ENCODE peak calls at places on chromosomes 12 and 14, in four cellular contexts. N, K, W and V are unnamed samples.

GRCh38 chr12:52372216-52373154 is 5.2 kb upstream of the KRT85 start:
- DNase-seq in K (peak; percentile 77), W (peak; percentile 31), N (peak; percentile 85), V (peak; percentile 77)

GRCh38 chr14:65495196-65495595 is 82.7 kb downstream of the FUT8 start:
- DNase-seq in W (no peak), N (no peak), K (no peak), V (no peak)

GRCh38 chr12:45192041-45192695 is 23.7 kb upstream of the ANO6 start:
- DNase-seq in K (no peak), W (no peak), N (no peak), V (peak; percentile 19)

GRCh38 chr14:83478741-83479140 is 1945.1 kb upstream of the SEL1L start:
- DNase-seq in W (no peak), K (no peak), N (no peak), V (no peak)

GRCh38 chr14:100442473-100443260 is 119.5 kb downstream of the SLC25A47 start:
- DNase-seq in W (no peak), N (no peak), K (no peak), V (no peak)

GRCh38 chr12:107441906-107442305 is 243.7 kb upstream of the PWP1 start:
- DNase-seq in N (no peak), K (no peak), W (no peak), V (no peak)

GRCh38 chr12:116880817-116881324 is 370 bp downstream of the HRK start:
- DNase-seq in K (peak; percentile 38), N (peak; percentile 44), W (no peak), V (peak; percentile 61)

GRCh38 chr12:41724216-41724615 is 420.5 kb downstream of the GXYLT1 start:
- DNase-seq in N (no peak), K (no peak), W (no peak), V (peak; percentile 11)

GRCh38 chr12:121579981-121580868 is 598 bp downstream of the KDM2B start:
- DNase-seq in K (peak; percentile 86), W (peak; percentile 63), N (peak; percentile 69), V (peak; percentile 57)

GRCh38 chr14:90808759-90809529 is 7.3 kb downstream of the TTC7B start:
- DNase-seq in N (no peak), W (no peak), K (no peak), V (no peak)

GRCh38 chr12:112134731-112135130 is 9.4 kb downstream of the TRAFD1 start:
- DNase-seq in W (no peak), K (no peak), N (no peak), V (no peak)

GRCh38 chr12:92987362-92987761 is 58.3 kb upstream of the EEA1 start:
- DNase-seq in K (peak; percentile 41), W (no peak), N (peak; percentile 14), V (peak; percentile 39)

GRCh38 chr14:74531011-74531410 is 37.4 kb downstream of the ISCA2 start:
- DNase-seq in N (no peak), K (no peak), W (no peak), V (no peak)

DNA sequence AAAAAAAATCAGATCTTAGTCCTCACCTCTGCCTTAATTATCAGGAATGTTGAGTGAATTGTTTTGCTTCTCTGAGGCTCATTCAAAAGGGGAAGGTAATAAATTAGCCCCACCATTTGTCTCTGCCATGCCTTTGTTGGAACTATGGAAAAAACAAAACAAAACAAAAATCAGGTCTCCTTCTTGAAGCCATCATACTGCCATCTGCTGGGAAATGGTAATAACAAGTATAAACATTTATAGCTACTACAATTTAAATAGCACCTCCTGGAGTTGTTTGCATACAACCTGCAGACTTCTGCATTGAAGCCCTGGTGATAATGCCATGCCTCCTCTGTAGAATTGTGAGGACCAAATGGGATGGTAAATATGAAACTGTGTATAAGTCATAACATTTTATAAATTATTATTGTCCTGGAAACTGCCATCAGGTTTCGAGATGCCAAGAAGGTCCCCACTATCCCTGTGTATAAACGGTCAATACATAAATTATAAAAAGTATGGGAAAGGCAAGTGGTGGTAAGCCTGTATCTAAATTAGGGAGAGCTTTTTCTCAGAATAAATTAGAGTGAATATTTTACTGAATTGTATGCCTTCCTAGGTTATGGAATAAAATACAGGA is 87.2 kb upstream of the FGD4 start:
- DNase-seq in K (no peak), N (peak; percentile 10), W (no peak), V (peak; percentile 16)
- TF ChIP-seq CTCF in K (peak; percentile 33), N (peak; percentile 63), W (peak; percentile 35), V (peak; percentile 52)

GRCh38 chr12:114684098-114684869 is at the start of gene TBX3:
- DNase-seq in W (no peak), N (peak; percentile 77), K (peak; percentile 93), V (peak; percentile 88)
- TF ChIP-seq CTCF in W (no peak), N (peak; percentile 38), K (peak; percentile 36), V (peak; percentile 54)

DNA sequence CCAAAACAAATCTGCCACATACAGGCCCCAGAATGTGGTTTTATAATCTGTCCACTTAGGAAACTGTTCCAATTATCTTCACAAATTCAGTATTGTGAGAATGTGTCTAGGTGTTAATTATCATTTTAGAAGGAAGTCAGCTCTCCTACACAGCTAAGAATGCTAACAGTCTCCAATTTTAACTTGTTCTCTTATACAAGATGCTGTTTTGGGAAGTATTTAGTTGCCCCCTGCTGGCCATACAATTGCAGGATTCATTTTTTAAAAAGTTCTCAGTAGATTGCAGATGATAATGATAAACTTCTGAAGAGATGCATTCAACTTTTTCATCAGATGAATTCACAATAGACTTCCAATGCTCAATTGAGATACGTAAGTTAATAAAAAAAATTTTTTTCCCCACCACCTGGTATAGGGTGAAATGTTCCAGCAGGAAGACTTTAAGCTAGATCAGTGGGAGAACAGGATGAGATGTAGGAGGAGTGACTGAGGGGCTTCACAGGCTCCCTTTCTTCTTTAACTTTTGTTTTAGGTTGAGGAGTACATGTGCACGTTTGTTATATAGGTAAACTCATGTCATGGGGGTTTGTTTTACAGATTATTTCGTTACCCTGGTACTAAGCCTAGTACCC is 27.3 kb upstream of the OSBPL8 start:
- DNase-seq in N (peak; percentile 16), W (no peak), K (peak; percentile 32), V (peak; percentile 41)
- TF ChIP-seq CTCF in N (peak; percentile 81), W (peak; percentile 93), K (peak; percentile 64), V (peak; percentile 40)

GRCh38 chr14:45204241-45204640 is 48.8 kb downstream of the MIS18BP1 start:
- DNase-seq in N (no peak), K (no peak), W (no peak), V (no peak)

GRCh38 chr14:45199246-45199645 is 53.8 kb downstream of the MIS18BP1 start:
- DNase-seq in K (no peak), W (no peak), N (no peak), V (no peak)

GRCh38 chr14:45198551-45198950 is 54.5 kb downstream of the MIS18BP1 start:
- DNase-seq in K (no peak), W (no peak), N (no peak), V (no peak)

GRCh38 chr14:45201908-45202307 is 51.1 kb downstream of the MIS18BP1 start:
- DNase-seq in N (peak; percentile 12), K (no peak), W (no peak), V (no peak)
- TF ChIP-seq CTCF in N (no peak), K (peak; percentile 13), W (no peak), V (no peak)

GRCh38 chr12:115866909-115867525 is 410.5 kb downstream of the MED13L start:
- DNase-seq in N (no peak), K (peak; percentile 36), W (no peak), V (peak; percentile 42)
- TF ChIP-seq CTCF in N (no peak), K (no peak), W (no peak), V (no peak)

GRCh38 chr14:51954657-51955056 is 34.7 kb upstream of the RTRAF start:
- DNase-seq in K (no peak), N (no peak), W (no peak), V (no peak)
- TF ChIP-seq CTCF in K (no peak), N (no peak), W (no peak), V (no peak)

GRCh38 chr12:50224026-50224692 is 57.0 kb upstream of the CERS5 start:
- DNase-seq in K (no peak), W (no peak), N (no peak), V (peak; percentile 62)

GRCh38 chr12:50220357-50221061 is 53.3 kb upstream of the CERS5 start:
- DNase-seq in N (no peak), K (no peak), W (no peak), V (no peak)

GRCh38 chr12:50221228-50222008 is 54.2 kb upstream of the CERS5 start:
- DNase-seq in W (no peak), N (no peak), K (no peak), V (no peak)

GRCh38 chr12:50219544-50219943 is 52.4 kb upstream of the CERS5 start:
- DNase-seq in N (no peak), W (no peak), K (no peak), V (no peak)

DNA sequence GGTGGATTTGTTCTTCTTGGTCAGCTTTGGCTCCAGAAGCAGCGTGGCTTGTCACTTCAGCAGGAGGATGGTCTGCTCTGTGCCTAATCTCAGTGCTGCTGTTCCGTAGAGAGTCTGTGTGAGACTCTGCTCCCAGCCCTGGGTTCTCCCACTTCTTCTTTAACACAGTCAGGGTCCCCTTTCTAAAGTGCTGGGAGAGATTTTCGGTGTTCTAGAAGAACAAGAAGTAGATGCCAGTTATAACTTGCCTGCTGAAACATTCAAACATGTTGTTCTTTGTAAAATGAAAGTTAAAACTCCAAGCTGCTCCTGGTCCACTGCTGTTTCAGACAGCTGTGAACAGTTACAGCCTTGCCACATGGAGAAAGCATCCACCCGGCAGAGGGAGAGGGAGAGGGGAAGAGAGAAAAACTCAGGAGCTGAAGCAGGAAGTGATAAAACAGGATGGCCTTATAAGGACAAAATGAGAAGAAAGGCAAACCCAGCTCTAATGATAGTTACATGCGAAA is 55.2 kb upstream of the CERS5 start:
- DNase-seq in W (no peak), K (peak; percentile 57), N (peak; percentile 35), V (no peak)
- TF ChIP-seq CTCF in W (no peak), K (no peak), N (no peak), V (no peak)

DNA sequence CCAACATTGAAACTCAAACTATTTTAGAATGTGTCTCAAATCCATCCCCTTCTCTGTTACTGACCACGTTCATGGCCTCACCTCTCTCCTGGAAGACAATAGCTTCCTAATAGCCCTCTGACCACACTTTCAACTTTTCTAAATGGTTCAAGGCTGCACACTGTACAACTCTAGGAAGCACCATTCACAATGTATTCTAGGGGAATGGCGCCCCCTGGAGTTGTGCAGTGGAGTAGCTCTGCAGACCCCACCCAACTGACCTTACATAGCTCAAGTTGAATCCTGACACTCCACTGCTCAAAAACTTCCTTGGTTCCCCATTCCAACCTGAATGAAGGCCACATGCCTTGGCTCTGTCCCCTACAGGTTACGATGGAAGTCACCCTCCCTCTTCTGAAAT is 77.6 kb downstream of the GAS2L3 start:
- DNase-seq in N (no peak), K (no peak), W (no peak), V (no peak)
- TF ChIP-seq CTCF in N (peak; percentile 44), K (no peak), W (no peak), V (peak; percentile 54)